ENCODE peak calls at places on chromosomes 5 and 9, in five cellular contexts. S is DMS53, O is sciatic nerve, F is stromal cell of bone marrow, I is ELR. T is an unnamed sample.

GRCh38 chr5:67495072-67495471 is 298.5 kb upstream of the CD180 start:
- DNase-seq in I (no peak), F (no peak), O (no peak), S (no peak), T (no peak)

GRCh38 chr5:134533115-134533815 is 7.8 kb downstream of the JADE2 start:
- DNase-seq in O (peak), I (no peak), F (no peak), S (no peak), T (peak)

GRCh38 chr5:1437452-1437851 is 7.8 kb downstream of the SLC6A3 start:
- DNase-seq in S (peak), F (peak), I (peak), O (no peak), T (no peak)

GRCh38 chr9:84677080-84677479 is 7.6 kb downstream of the NTRK2 start:
- DNase-seq in S (no peak), F (no peak), I (no peak), O (no peak), T (no peak)

GRCh38 chr5:135472141-135472540 is 20.0 kb upstream of the TIFAB start:
- DNase-seq in S (no peak), I (no peak), F (no peak), O (peak), T (peak)

GRCh38 chr5:147216552-147217154 is 18.2 kb upstream of the STK32A start:
- DNase-seq in S (peak), I (no peak), F (no peak), O (no peak), T (no peak)

GRCh38 chr9:113581865-113582697 is 118.6 kb downstream of the RGS3 start:
- DNase-seq in I (peak), S (no peak), O (peak), F (no peak), T (peak)

GRCh38 chr5:151758141-151758429 is 346 bp downstream of the ATOX1 start:
- DNase-seq in F (no peak), I (peak), O (no peak), S (peak), T (peak)

GRCh38 chr9:127714916-127715442 is 484 bp downstream of the PTRH1 start:
- DNase-seq in I (peak), F (no peak), S (peak), O (no peak), T (peak)

GRCh38 chr9:129885018-129885669 is 49.9 kb downstream of the USP20 start:
- DNase-seq in O (no peak), I (peak), S (peak), F (no peak), T (peak)

GRCh38 chr5:56852228-56853000 is 37.1 kb downstream of the MAP3K1 start:
- DNase-seq in S (no peak), I (peak), F (no peak), O (no peak), T (no peak)

GRCh38 chr9:8904971-8905370 is 1105.4 kb upstream of the DMAC1 start:
- DNase-seq in F (no peak), I (no peak), S (no peak), O (no peak), T (no peak)

GRCh38 chr5:143757116-143757515 is 54.8 kb upstream of the HMHB1 start:
- DNase-seq in S (no peak), O (no peak), F (no peak), I (no peak), T (no peak)

GRCh38 chr5:11324521-11325289 is 563.7 kb upstream of the DAP start:
- DNase-seq in F (no peak), I (no peak), O (no peak), S (no peak), T (no peak)

GRCh38 chr5:54807421-54807820 is 178.0 kb downstream of the ESM1 start:
- DNase-seq in F (no peak), I (peak), S (peak), O (no peak), T (no peak)

GRCh38 chr9:73039253-73039915 is 86.5 kb upstream of the ALDH1A1 start:
- DNase-seq in I (no peak), O (no peak), F (peak), S (no peak), T (no peak)

GRCh38 chr9:265209-265900 is 50.7 kb downstream of the DOCK8 start:
- DNase-seq in I (no peak), S (no peak), F (no peak), O (no peak), T (no peak)

GRCh38 chr9:97284798-97285197 is 22.7 kb upstream of the CCDC180 start:
- DNase-seq in S (no peak), I (peak), F (no peak), O (no peak), T (no peak)

GRCh38 chr5:141779642-141780041 is 97.6 kb upstream of the ARAP3 start:
- DNase-seq in F (peak), O (peak), I (no peak), S (peak), T (no peak)

T was measured in spleen.